ENCODE peak calls at places on chromosomes 12 and 14, in six cellular contexts. D is Calu3; Y is CMK; V is stimulated activated CD8-positive, alpha-beta memory T cell treated with anti-CD3 and anti-CD28 coated beads, Interleukin-7, amount 100 ng/mL, for 1 hour; P is T-helper 1 cell; C is ureter. W is an unnamed sample.

GRCh38 chr14:31926123-31926522 is 151.0 kb upstream of the ARHGAP5 start:
- DNase-seq in D (no peak), Y (no peak), V (no peak), P (no peak), C (no peak), W (no peak)

GRCh38 chr12:6952121-6952859 is 1.1 kb downstream of the PTPN6 start:
- DNase-seq in D (no peak), Y (no peak), V (no peak), P (peak), C (no peak), W (no peak)

GRCh38 chr14:96105921-96106441 is 66.8 kb downstream of the C14orf132 start:
- DNase-seq in D (no peak), Y (no peak), V (no peak), P (no peak), C (no peak), W (peak)

GRCh38 chr14:22837059-22837749 is 819 bp downstream of the MMP14 start:
- DNase-seq in D (peak), Y (no peak), V (no peak), P (no peak), C (peak), W (peak)

GRCh38 chr12:132952371-132953162 is 3.5 kb downstream of the ZNF605 start:
- DNase-seq in D (no peak), Y (no peak), V (no peak), P (no peak), C (no peak), W (no peak)

GRCh38 chr12:79844693-79845092 is 90.2 kb downstream of the PPP1R12A start:
- DNase-seq in D (peak), Y (no peak), V (no peak), P (no peak), C (no peak), W (no peak)

GRCh38 chr12:14975451-14975850 is 2.6 kb downstream of the PDE6H start:
- DNase-seq in D (no peak), Y (no peak), V (no peak), P (no peak), C (no peak), W (no peak)

GRCh38 chr12:117120787-117121186 is 21.6 kb upstream of the TESC start:
- DNase-seq in D (no peak), Y (no peak), V (no peak), P (no peak), C (no peak), W (no peak)

GRCh38 chr12:63047146-63047545 is 103.9 kb downstream of the AVPR1A start:
- DNase-seq in D (no peak), Y (no peak), V (no peak), P (no peak), C (no peak), W (no peak)

GRCh38 chr12:19236656-19237055 is 107.1 kb downstream of the PLEKHA5 start:
- DNase-seq in D (no peak), Y (no peak), V (no peak), P (no peak), C (no peak), W (no peak)

GRCh38 chr12:132583736-132584135 is 26.6 kb downstream of the LRCOL1 start:
- DNase-seq in D (no peak), Y (no peak), V (no peak), P (no peak), C (no peak), W (no peak)

GRCh38 chr12:45893240-45893639 is 97.1 kb downstream of the SCAF11 start:
- DNase-seq in D (no peak), Y (no peak), V (no peak), P (no peak), C (no peak), W (no peak)

GRCh38 chr14:96629558-96630222 is 127.5 kb downstream of the PAPOLA start:
- DNase-seq in D (no peak), Y (no peak), V (no peak), P (no peak), C (no peak), W (no peak)

GRCh38 chr12:127487031-127487430 is 779.9 kb upstream of the TMEM132C start:
- DNase-seq in D (no peak), Y (no peak), V (no peak), P (no peak), C (no peak), W (no peak)

GRCh38 chr12:120013659-120014380 is 24.8 kb downstream of the BICDL1 start:
- DNase-seq in D (peak), Y (no peak), V (no peak), P (peak), C (no peak), W (no peak)

GRCh38 chr12:106493531-106493930 is 89.3 kb upstream of the RFX4 start:
- DNase-seq in D (no peak), Y (no peak), V (no peak), P (no peak), C (no peak), W (no peak)

GRCh38 chr12:3604750-3605638 is 114.0 kb downstream of the PRMT8 start:
- DNase-seq in D (peak), Y (no peak), V (no peak), P (no peak), C (peak), W (peak)

GRCh38 chr12:80778005-80778541 is 61.4 kb downstream of the MYF5 start:
- DNase-seq in D (peak), Y (peak), V (no peak), P (no peak), C (peak), W (peak)

GRCh38 chr14:104390221-104390931 is 189.2 kb upstream of the C14orf180 start:
- DNase-seq in D (no peak), Y (no peak), V (no peak), P (no peak), C (peak), W (no peak)

GRCh38 chr12:53967451-53968059 is 5.4 kb upstream of the HOXC11 start:
- DNase-seq in D (no peak), Y (no peak), V (no peak), P (no peak), C (no peak), W (no peak)

GRCh38 chr12:23006413-23006812 is 381.4 kb downstream of the ETNK1 start:
- DNase-seq in D (no peak), Y (no peak), V (no peak), P (no peak), C (no peak), W (no peak)

GRCh38 chr12:124024263-124024678 is 51.3 kb downstream of the ZNF664 start:
- DNase-seq in D (no peak), Y (peak), V (no peak), P (no peak), C (no peak), W (no peak)

GRCh38 chr12:45611495-45611894 is 118.0 kb upstream of the ARID2 start:
- DNase-seq in D (no peak), Y (no peak), V (no peak), P (no peak), C (no peak), W (no peak)

GRCh38 chr14:102795060-102795925 is 18.0 kb downstream of the TRAF3 start:
- DNase-seq in D (peak), Y (no peak), V (no peak), P (no peak), C (peak), W (peak)

GRCh38 chr12:87939182-87939581 is 90.0 kb downstream of the C12orf50 start:
- DNase-seq in D (no peak), Y (no peak), V (no peak), P (no peak), C (no peak), W (no peak)

GRCh38 chr12:3747543-3747942 is 5.4 kb downstream of the CRACR2A start:
- DNase-seq in D (no peak), Y (no peak), V (no peak), P (no peak), C (peak), W (peak)

GRCh38 chr14:34450542-34450915 is 11.5 kb downstream of the SPTSSA start:
- DNase-seq in D (no peak), Y (no peak), V (no peak), P (no peak), C (no peak), W (no peak)

GRCh38 chr12:49201595-49202295 is 12.9 kb upstream of the TUBA1A start:
- DNase-seq in D (no peak), Y (no peak), V (no peak), P (no peak), C (no peak), W (no peak)

GRCh38 chr12:29611906-29612305 is 114.4 kb upstream of the OVCH1 start:
- DNase-seq in D (no peak), Y (no peak), V (no peak), P (no peak), C (no peak), W (no peak)

GRCh38 chr12:91182664-91183455 is at the start of gene DCN:
- DNase-seq in D (no peak), Y (no peak), V (no peak), P (no peak), C (no peak), W (no peak)